ENCODE peak calls at places on chromosomes 2 and 18, in six cellular contexts. H, O, J, L, D and S are unnamed samples.

GRCh38 chr2:65944213-65944612 is 490.7 kb upstream of the MEIS1 start:
- DNase-seq in H (no peak), O (no peak), J (no peak), L (no peak), D (no peak), S (no peak)

GRCh38 chr2:43360137-43360536 is 133.7 kb upstream of the ZFP36L2 start:
- DNase-seq in H (no peak), O (no peak), J (no peak), L (no peak), D (no peak), S (no peak)

GRCh38 chr2:216362730-216363129 is 9.6 kb downstream of the MARCHF4 start:
- DNase-seq in H (no peak), O (peak; percentile 92), J (peak; percentile 69), L (no peak), D (no peak), S (no peak)

GRCh38 chr18:23684515-23685197 is 4.6 kb upstream of the LAMA3 start:
- DNase-seq in H (no peak), O (no peak), J (peak; percentile 42), L (no peak), D (no peak), S (no peak)

GRCh38 chr2:219713110-219713509 is 85.7 kb downstream of the SLC4A3 start:
- DNase-seq in H (peak; percentile 51), O (peak; percentile 52), J (peak; percentile 53), L (no peak), D (no peak), S (peak; percentile 22)

GRCh38 chr18:57715671-57716070 is 87.4 kb downstream of the ATP8B1 start:
- DNase-seq in H (no peak), O (no peak), J (no peak), L (no peak), D (no peak), S (no peak)

GRCh38 chr18:34709104-34709503 is 994 bp upstream of the DTNA start:
- DNase-seq in H (no peak), O (peak; percentile 87), J (peak; percentile 73), L (no peak), D (no peak), S (peak; percentile 65)

GRCh38 chr18:1784113-1784512 is 787.2 kb downstream of the METTL4 start:
- DNase-seq in H (no peak), O (no peak), J (no peak), L (no peak), D (peak; percentile 43), S (no peak)

GRCh38 chr18:12944724-12945123 is 3.1 kb upstream of the SEH1L start:
- DNase-seq in H (no peak), O (no peak), J (peak; percentile 24), L (no peak), D (no peak), S (peak; percentile 89)

GRCh38 chr2:217162533-217162932 is 302.7 kb upstream of the TNP1 start:
- DNase-seq in H (no peak), O (peak; percentile 99), J (peak; percentile 98), L (peak; percentile 33), D (no peak), S (no peak)

GRCh38 chr2:25341031-25341727 is 546 bp downstream of the DNMT3A start:
- DNase-seq in H (peak; percentile 88), O (no peak), J (no peak), L (peak; percentile 16), D (no peak), S (no peak)

GRCh38 chr2:55163258-55163657 is 68.8 kb downstream of the CLHC1 start:
- DNase-seq in H (no peak), O (peak; percentile 71), J (peak; percentile 74), L (no peak), D (no peak), S (no peak)

GRCh38 chr2:215828528-215829184 is 184.7 kb downstream of the MREG start:
- DNase-seq in H (peak; percentile 63), O (peak; percentile 62), J (peak; percentile 66), L (peak; percentile 65), D (peak; percentile 85), S (no peak)

GRCh38 chr2:224038049-224038829 is 847 bp downstream of the SERPINE2 start:
- DNase-seq in H (peak; percentile 81), O (peak; percentile 13), J (peak; percentile 49), L (peak; percentile 74), D (peak; percentile 63), S (no peak)

GRCh38 chr2:189190696-189191095 is 11.1 kb upstream of the COL5A2 start:
- DNase-seq in H (no peak), O (no peak), J (no peak), L (no peak), D (no peak), S (no peak)

GRCh38 chr2:109685453-109685852 is 71.3 kb downstream of the SOWAHC start:
- DNase-seq in H (no peak), O (no peak), J (no peak), L (no peak), D (no peak), S (no peak)

GRCh38 chr2:236928353-236929153 is 157.1 kb upstream of the COPS8 start:
- DNase-seq in H (no peak), O (no peak), J (no peak), L (no peak), D (no peak), S (no peak)

GRCh38 chr18:12777543-12777942 is 74.7 kb downstream of the PSMG2 start:
- DNase-seq in H (peak; percentile 45), O (no peak), J (no peak), L (no peak), D (no peak), S (no peak)

GRCh38 chr2:37829202-37829601 is 95.9 kb upstream of the RMDN2 start:
- DNase-seq in H (no peak), O (peak; percentile 98), J (peak; percentile 97), L (no peak), D (no peak), S (peak; percentile 23)

GRCh38 chr2:59413751-59414570 is 1139.5 kb downstream of the BCL11A start:
- DNase-seq in H (no peak), O (no peak), J (no peak), L (no peak), D (no peak), S (no peak)

GRCh38 chr2:30708491-30709290 is 98.6 kb downstream of the CAPN13 start:
- DNase-seq in H (peak; percentile 49), O (peak; percentile 47), J (peak; percentile 39), L (no peak), D (peak; percentile 21), S (no peak)

GRCh38 chr2:42934568-42935258 is 142.3 kb upstream of the HAAO start:
- DNase-seq in H (no peak), O (no peak), J (no peak), L (no peak), D (no peak), S (no peak)

GRCh38 chr2:23380562-23381065 is 4.4 kb upstream of the KLHL29 start:
- DNase-seq in H (no peak), O (peak; percentile 17), J (no peak), L (peak; percentile 31), D (no peak), S (no peak)

GRCh38 chr2:600542-601386 is 76.4 kb downstream of the TMEM18 start:
- DNase-seq in H (no peak), O (no peak), J (no peak), L (no peak), D (peak; percentile 23), S (no peak)

GRCh38 chr18:69400976-69401474 is 337 bp downstream of the DOK6 start:
- DNase-seq in H (peak; percentile 73), O (peak; percentile 16), J (peak; percentile 44), L (no peak), D (no peak), S (no peak)

GRCh38 chr2:44972771-44973535 is 31.5 kb downstream of the SIX3 start:
- DNase-seq in H (no peak), O (no peak), J (no peak), L (no peak), D (no peak), S (no peak)
- H3K27me3 ChIP-seq in H (no peaks in the 10 kb centered on the region), O (peaks cover 44% of the 10 kb centered on the region), J (peaks cover 7% of the 10 kb centered on the region), L (no peaks in the 10 kb centered on the region), D (no peaks in the 10 kb centered on the region), S (no peaks in the 10 kb centered on the region)

DNA sequence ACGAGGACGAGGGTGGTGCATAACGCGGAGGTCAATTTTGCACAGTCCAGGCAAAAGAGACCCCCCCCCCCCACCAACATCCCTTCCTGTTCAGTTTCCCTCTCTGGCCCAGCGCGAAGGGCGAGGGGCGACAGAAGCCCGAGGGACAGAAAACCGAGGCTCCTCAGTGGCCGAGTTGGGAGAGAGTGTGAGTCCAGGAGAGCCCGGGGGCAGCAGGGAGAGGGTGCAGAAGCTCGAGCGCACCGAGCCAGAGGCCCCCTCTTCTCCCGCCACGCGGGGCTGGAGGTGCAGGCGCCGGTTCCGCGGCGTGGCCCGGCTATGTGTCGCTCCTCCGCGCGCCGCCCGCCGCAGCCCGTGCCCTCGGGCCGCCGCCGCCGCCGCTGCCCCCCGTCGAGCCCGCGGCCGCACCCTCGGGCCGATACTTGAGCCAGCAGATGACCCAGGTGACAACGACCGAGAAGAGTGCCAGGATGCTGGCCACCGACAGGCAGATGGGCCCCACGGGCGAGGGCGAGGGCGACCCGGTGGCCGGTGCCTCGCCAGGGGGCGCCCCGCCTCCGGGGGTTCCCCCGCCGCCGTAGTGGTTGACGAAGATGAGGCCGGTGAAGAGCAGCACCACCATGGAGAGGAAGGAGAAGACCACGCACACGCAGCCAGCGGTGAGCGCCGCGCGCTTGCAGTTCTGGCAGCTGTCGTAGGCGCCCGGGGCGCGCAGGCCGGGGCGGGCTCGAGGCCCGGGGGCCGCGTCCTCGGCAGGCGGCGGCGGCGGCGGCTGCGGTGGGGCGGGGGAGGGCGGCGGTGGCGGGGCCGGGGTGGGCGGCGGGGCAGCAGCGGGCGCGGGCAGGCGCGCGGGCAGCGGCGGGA is 20.1 kb upstream of the PAX3 start:
- DNase-seq in H (peak; percentile 85), O (no peak), J (peak; percentile 34), L (peak; percentile 75), D (no peak), S (no peak)
- H3K27me3 ChIP-seq in H (peaks cover 87% of the 10 kb centered on the region), O (peaks cover 43% of the 10 kb centered on the region), J (peaks cover 24% of the 10 kb centered on the region), L (peaks cover 13% of the 10 kb centered on the region), D (peaks cover 54% of the 10 kb centered on the region), S (peaks cover 18% of the 10 kb centered on the region)

DNA sequence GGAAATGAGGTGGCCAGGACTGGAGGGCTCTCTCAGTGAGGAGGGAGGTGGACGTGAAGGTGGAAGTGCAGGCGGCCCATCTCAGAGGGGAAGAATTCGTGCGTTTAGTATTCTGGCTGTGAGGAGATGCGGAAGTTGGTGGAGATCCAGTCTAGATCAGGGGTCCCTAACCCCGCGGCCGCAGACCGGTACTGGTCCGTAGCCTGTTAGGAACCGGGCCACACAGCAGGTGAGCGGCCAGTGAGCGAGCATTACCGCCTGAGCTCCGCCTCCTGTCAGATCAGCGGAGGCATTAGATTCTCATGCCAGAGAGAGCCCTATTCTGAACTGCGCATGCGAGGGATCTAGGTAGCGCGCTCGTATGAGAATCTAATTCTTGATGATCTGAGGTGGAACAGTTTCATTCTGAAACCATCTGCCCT is 1.6 kb upstream of the FHOD3 start:
- DNase-seq in H (peak; percentile 37), O (no peak), J (no peak), L (no peak), D (no peak), S (no peak)
- H3K27me3 ChIP-seq in H (peaks cover 62% of the 10 kb centered on the region), O (no peaks in the 10 kb centered on the region), J (peaks cover 2% of the 10 kb centered on the region), L (no peaks in the 10 kb centered on the region), D (peaks cover 22% of the 10 kb centered on the region), S (no peaks in the 10 kb centered on the region)

DNA sequence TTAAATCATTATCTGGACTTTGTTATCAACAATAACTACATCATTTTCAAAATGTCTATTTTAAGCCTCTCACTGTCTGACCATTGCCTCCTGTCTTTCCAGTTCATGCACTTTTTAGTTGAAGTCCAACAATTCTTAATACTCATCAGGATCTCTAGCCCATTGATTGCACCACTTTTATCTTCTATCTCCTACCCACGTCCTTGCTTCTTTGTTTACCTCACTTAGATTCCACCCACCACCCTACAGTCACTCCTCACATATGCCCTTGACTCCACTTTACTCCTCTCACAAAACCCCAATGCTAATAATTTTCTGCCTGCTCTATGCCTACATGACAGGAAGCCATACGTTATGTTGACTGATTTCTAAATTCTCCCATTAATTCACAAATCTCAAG is 21.9 kb downstream of the TACR1 start:
- DNase-seq in H (no peak), O (no peak), J (peak; percentile 12), L (no peak), D (no peak), S (no peak)
- H3K27me3 ChIP-seq in H (no peaks in the 10 kb centered on the region), O (peaks cover 3% of the 10 kb centered on the region), J (no peaks in the 10 kb centered on the region), L (no peaks in the 10 kb centered on the region), D (no peaks in the 10 kb centered on the region), S (no peaks in the 10 kb centered on the region)